ENCODE peak calls at places on chromosomes 16 and 17, in six cellular contexts. M, J, X, W, I and Y are unnamed samples.

GRCh38 chr17:63249256-63250006 is 196.7 kb downstream of the CYB561 start:
- DNase-seq in W (no peak), I (no peak), M (no peak), J (no peak), X (peak; percentile 89), Y (no peak)

GRCh38 chr16:86865866-86866675 is 287.7 kb downstream of the FOXL1 start:
- DNase-seq in I (no peak), M (no peak), W (no peak), X (peak; percentile 40), J (no peak), Y (no peak)

GRCh38 chr17:65278820-65279184 is 141.6 kb downstream of the RGS9 start:
- DNase-seq in W (no peak), J (no peak), M (no peak), I (no peak), X (no peak), Y (no peak)

GRCh38 chr17:28975031-28975430 is 23.7 kb upstream of the PHF12 start:
- DNase-seq in M (no peak), I (no peak), X (no peak), W (no peak), J (no peak), Y (no peak)

GRCh38 chr16:57732011-57732410 is 3.6 kb upstream of the KATNB1 start:
- DNase-seq in I (no peak), J (no peak), X (no peak), M (no peak), W (no peak), Y (no peak)

GRCh38 chr16:54651851-54652770 is 278.6 kb upstream of the IRX5 start:
- DNase-seq in M (no peak), I (no peak), W (no peak), X (no peak), J (no peak), Y (no peak)

GRCh38 chr17:19338031-19338990 is 24.2 kb downstream of the B9D1 start:
- DNase-seq in X (peak; percentile 66), M (peak; percentile 73), J (peak; percentile 54), I (peak; percentile 82), W (peak; percentile 47), Y (no peak)

GRCh38 chr16:2991566-2992261 is 11.5 kb upstream of the PKMYT1 start:
- DNase-seq in X (no peak), J (no peak), W (no peak), M (no peak), I (no peak), Y (no peak)

GRCh38 chr16:2963074-2963610 is 933 bp upstream of the KREMEN2 start:
- DNase-seq in X (no peak), M (peak; percentile 8), J (peak; percentile 41), I (no peak), W (no peak), Y (no peak)

GRCh38 chr17:41190328-41190727 is 641 bp downstream of the KRTAP9-1 start:
- DNase-seq in J (no peak), I (no peak), W (no peak), X (no peak), M (no peak), Y (no peak)

GRCh38 chr16:3363793-3364192 is 8.1 kb downstream of the OR2C1 start:
- DNase-seq in J (no peak), W (no peak), X (no peak), I (no peak), M (no peak), Y (no peak)

GRCh38 chr16:83615553-83615952 is 192.2 kb upstream of the HSBP1 start:
- DNase-seq in J (no peak), M (no peak), W (no peak), X (peak; percentile 5), I (no peak), Y (no peak)

GRCh38 chr17:58702708-58703107 is 10.3 kb downstream of the RAD51C start:
- DNase-seq in J (no peak), X (no peak), M (no peak), W (no peak), I (no peak), Y (no peak)

GRCh38 chr16:23148513-23149266 is 562 bp downstream of the USP31 start:
- DNase-seq in J (peak; percentile 84), I (peak; percentile 35), X (peak; percentile 63), W (no peak), M (peak; percentile 83), Y (peak; percentile 9)

GRCh38 chr16:776824-777223 is 11.4 kb downstream of the RPUSD1 start:
- DNase-seq in J (no peak), W (no peak), M (no peak), X (no peak), I (no peak), Y (no peak)

GRCh38 chr17:63826468-63827001 is 696 bp upstream of the PSMC5 start:
- DNase-seq in I (no peak), X (no peak), M (peak; percentile 42), W (no peak), J (peak; percentile 57), Y (no peak)

GRCh38 chr17:42598905-42599304 is 10.3 kb downstream of the RETREG3 start:
- DNase-seq in W (no peak), M (no peak), X (no peak), J (peak; percentile 4), I (no peak), Y (no peak)

GRCh38 chr16:477758-478157 is 49.8 kb upstream of the CAPN15 start:
- DNase-seq in J (no peak), X (no peak), I (no peak), W (no peak), M (no peak), Y (no peak)

GRCh38 chr16:15034266-15035162 is 21.4 kb downstream of the NTAN1 start:
- DNase-seq in X (peak; percentile 89), M (no peak), I (no peak), J (no peak), W (no peak), Y (no peak)

GRCh38 chr17:64255764-64256163 is 7.3 kb downstream of the TEX2 start:
- DNase-seq in J (no peak), X (no peak), I (no peak), W (no peak), M (no peak), Y (no peak)

GRCh38 chr16:71540-72341 is 690 bp downstream of the RHBDF1 start:
- DNase-seq in I (peak; percentile 87), W (no peak), M (peak; percentile 79), X (peak; percentile 40), J (peak; percentile 83), Y (no peak)

GRCh38 chr17:73585583-73585982 is 58.7 kb downstream of the SDK2 start:
- DNase-seq in I (no peak), J (no peak), M (no peak), X (no peak), W (no peak), Y (no peak)

GRCh38 chr17:44557653-44558285 is 485 bp downstream of the FZD2 start:
- DNase-seq in W (no peak), X (peak; percentile 60), M (peak; percentile 33), J (peak; percentile 64), I (no peak), Y (no peak)

GRCh38 chr16:68236804-68237242 is 896 bp upstream of the ESRP2 start:
- DNase-seq in J (no peak), W (no peak), I (no peak), M (peak; percentile 38), X (peak; percentile 40), Y (no peak)

GRCh38 chr17:41551370-41551769 is 20.5 kb downstream of the KRT9 start:
- DNase-seq in W (no peak), I (no peak), X (peak; percentile 38), M (no peak), J (no peak), Y (no peak)

GRCh38 chr16:50340578-50340977 is 28.2 kb downstream of the BRD7 start:
- DNase-seq in X (no peak), I (no peak), W (no peak), J (no peak), M (no peak), Y (no peak)

GRCh38 chr16:2341456-2342447 is 1.2 kb upstream of the ABCA3 start:
- DNase-seq in X (no peak), W (no peak), J (peak; percentile 54), M (peak; percentile 18), I (no peak), Y (no peak)

GRCh38 chr17:8630227-8630801 is at the start of gene MYH10:
- DNase-seq in W (no peak), X (no peak), J (no peak), M (peak; percentile 15), I (no peak), Y (no peak)
- TF ChIP-seq POLR2A in W (peak; percentile 45), X (peak; percentile 53), J (peak; percentile 38), M (no peak), I (peak; percentile 76), Y (peak; percentile 48)

GRCh38 chr16:28918698-28919097 is 6.3 kb downstream of the RABEP2 start:
- DNase-seq in I (no peak), J (no peak), M (no peak), W (no peak), X (no peak), Y (no peak)

GRCh38 chr16:28914325-28914724 is 10.7 kb downstream of the RABEP2 start:
- DNase-seq in J (no peak), X (no peak), W (no peak), I (no peak), M (no peak), Y (no peak)

GRCh38 chr16:28912558-28912957 is 12.5 kb downstream of the RABEP2 start:
- DNase-seq in J (no peak), W (no peak), X (no peak), I (no peak), M (no peak), Y (no peak)

GRCh38 chr16:28915181-28915580 is 9.9 kb downstream of the RABEP2 start:
- DNase-seq in X (peak; percentile 48), J (no peak), W (no peak), M (no peak), I (no peak), Y (no peak)

DNA sequence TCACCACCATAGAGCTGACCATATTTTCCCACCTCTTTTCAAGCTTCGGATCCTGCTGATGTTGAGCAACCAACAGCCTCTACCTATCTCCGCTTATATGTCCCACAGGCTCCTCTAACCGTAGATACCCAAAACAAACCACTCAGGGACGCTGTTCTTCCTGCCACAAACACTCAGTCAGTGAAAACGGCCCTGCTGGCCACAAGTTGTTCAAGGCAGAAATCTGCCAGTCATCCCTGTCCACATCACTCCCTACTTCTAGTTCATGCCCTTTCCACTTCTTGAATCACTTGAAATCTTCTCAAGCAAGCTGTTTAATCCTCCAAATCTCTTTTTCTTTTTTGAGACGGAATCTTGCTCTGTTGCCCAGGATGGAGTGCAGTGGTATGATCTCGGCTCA is 7.9 kb downstream of the RABEP2 start:
- DNase-seq in M (no peak), X (no peak), W (no peak), J (no peak), I (no peak), Y (no peak)
- TF ChIP-seq CTCF in M (no peak), X (no peak), W (no peak), J (no peak), I (no peak), Y (no peak)

DNA sequence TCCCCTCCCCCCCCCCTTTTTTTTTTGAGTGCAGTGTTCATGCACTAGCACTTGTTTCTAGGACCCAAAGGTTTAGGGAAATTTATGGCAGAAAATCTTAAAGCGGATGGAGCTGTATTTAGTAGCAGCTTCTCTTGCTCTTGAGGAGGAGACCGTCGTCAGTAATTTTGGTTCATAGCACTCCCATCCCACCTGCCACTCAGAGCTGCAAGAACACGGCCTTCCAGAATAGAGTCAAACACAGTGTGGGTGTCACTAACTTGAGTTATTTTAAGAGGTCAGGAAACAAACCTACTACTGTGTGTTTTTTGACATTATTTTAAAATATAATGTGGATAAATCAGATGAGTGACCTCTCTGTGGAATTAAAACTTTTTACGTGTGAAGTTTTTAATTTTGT is 37.3 kb downstream of the SEC14L1 start:
- DNase-seq in X (no peak), M (no peak), W (no peak), J (no peak), I (no peak), Y (no peak)
- H3K27ac ChIP-seq in X (no peak overlapping the region), M (no peak overlapping the region), W (no peak overlapping the region), J (no peak overlapping the region), I (no peak overlapping the region), Y (no peak overlapping the region)

GRCh38 chr17:48933035-48933434 is 11.6 kb downstream of the SNF8 start:
- DNase-seq in X (no peak), W (no peak), M (no peak), I (no peak), J (no peak), Y (no peak)
- TF ChIP-seq POLR2A in X (no peak), W (no peak), M (no peak), I (no peak), J (no peak), Y (no peak)